ENCODE peak calls at places on chromosomes 7 and 10, in seven cellular contexts. One of them, this sample, is unnamed.
A peak's percentile ranks its signal among the peaks of the same experiment; 100 is the strongest.

GRCh38 chr7:157634401-157635147 is 297.8 kb downstream of the DNAJB6 start:
- DNase-seq in fibroblast of lung: no peak
- DNase-seq in fibroblast of the conjunctiva: no peak
- DNase-seq in activated T-helper 1 cell treated with anti-CD3 and anti-CD28 coated beads, Interleukin-2, amount 50 U/mL, for 16 hours: no peak
- DNase-seq in mesendoderm: no peak
- DNase-seq in anterior cingulate cortex: no peak
- DNase-seq in HFFc6: no peak
- DNase-seq in this sample: no peak

GRCh38 chr7:19991936-19992335 is 218.5 kb upstream of the TMEM196 start:
- DNase-seq in anterior cingulate cortex: no peak
- DNase-seq in fibroblast of the conjunctiva: no peak
- DNase-seq in fibroblast of lung: no peak
- DNase-seq in activated T-helper 1 cell treated with anti-CD3 and anti-CD28 coated beads, Interleukin-2, amount 50 U/mL, for 16 hours: no peak
- DNase-seq in mesendoderm: peak; percentile 21
- DNase-seq in HFFc6: no peak
- DNase-seq in this sample: no peak

GRCh38 chr10:70668454-70668970 is 3.8 kb upstream of the ADAMTS14 start:
- DNase-seq in anterior cingulate cortex: no peak
- DNase-seq in HFFc6: peak; percentile 31
- DNase-seq in fibroblast of the conjunctiva: no peak
- DNase-seq in fibroblast of lung: no peak
- DNase-seq in activated T-helper 1 cell treated with anti-CD3 and anti-CD28 coated beads, Interleukin-2, amount 50 U/mL, for 16 hours: no peak
- DNase-seq in mesendoderm: no peak
- DNase-seq in this sample: no peak

GRCh38 chr7:24812313-24812945 is 55.2 kb upstream of the GSDME start:
- DNase-seq in fibroblast of lung: peak; percentile 50
- DNase-seq in mesendoderm: peak; percentile 32
- DNase-seq in anterior cingulate cortex: peak; percentile 7
- DNase-seq in fibroblast of the conjunctiva: no peak
- DNase-seq in activated T-helper 1 cell treated with anti-CD3 and anti-CD28 coated beads, Interleukin-2, amount 50 U/mL, for 16 hours: no peak
- DNase-seq in HFFc6: no peak
- DNase-seq in this sample: no peak

GRCh38 chr7:2616387-2616966 is 15.3 kb upstream of the TTYH3 start:
- DNase-seq in HFFc6: no peak
- DNase-seq in fibroblast of lung: no peak
- DNase-seq in activated T-helper 1 cell treated with anti-CD3 and anti-CD28 coated beads, Interleukin-2, amount 50 U/mL, for 16 hours: no peak
- DNase-seq in fibroblast of the conjunctiva: no peak
- DNase-seq in mesendoderm: no peak
- DNase-seq in anterior cingulate cortex: no peak
- DNase-seq in this sample: no peak

GRCh38 chr7:50393547-50394252 is 56.5 kb downstream of the FIGNL1 start:
- DNase-seq in HFFc6: no peak
- DNase-seq in activated T-helper 1 cell treated with anti-CD3 and anti-CD28 coated beads, Interleukin-2, amount 50 U/mL, for 16 hours: no peak
- DNase-seq in fibroblast of the conjunctiva: no peak
- DNase-seq in mesendoderm: no peak
- DNase-seq in anterior cingulate cortex: no peak
- DNase-seq in fibroblast of lung: no peak
- DNase-seq in this sample: peak; percentile 68

GRCh38 chr7:33108931-33109757 is at the start of gene RP9:
- DNase-seq in fibroblast of the conjunctiva: peak; percentile 10
- DNase-seq in anterior cingulate cortex: peak; percentile 32
- DNase-seq in HFFc6: peak; percentile 7
- DNase-seq in mesendoderm: peak; percentile 91
- DNase-seq in fibroblast of lung: peak; percentile 45
- DNase-seq in activated T-helper 1 cell treated with anti-CD3 and anti-CD28 coated beads, Interleukin-2, amount 50 U/mL, for 16 hours: peak; percentile 53
- DNase-seq in this sample: peak; percentile 72

GRCh38 chr7:99184468-99185225 is 23.3 kb downstream of the KPNA7 start:
- DNase-seq in anterior cingulate cortex: no peak
- DNase-seq in activated T-helper 1 cell treated with anti-CD3 and anti-CD28 coated beads, Interleukin-2, amount 50 U/mL, for 16 hours: no peak
- DNase-seq in fibroblast of lung: no peak
- DNase-seq in HFFc6: no peak
- DNase-seq in mesendoderm: peak; percentile 36
- DNase-seq in fibroblast of the conjunctiva: no peak
- DNase-seq in this sample: no peak

GRCh38 chr10:86647773-86648705 is 6.3 kb upstream of the OPN4 start:
- DNase-seq in fibroblast of the conjunctiva: no peak
- DNase-seq in activated T-helper 1 cell treated with anti-CD3 and anti-CD28 coated beads, Interleukin-2, amount 50 U/mL, for 16 hours: no peak
- DNase-seq in mesendoderm: no peak
- DNase-seq in anterior cingulate cortex: no peak
- DNase-seq in fibroblast of lung: no peak
- DNase-seq in HFFc6: peak; percentile 90
- DNase-seq in this sample: no peak

GRCh38 chr7:377069-378040 is 87.4 kb downstream of the FOXL3 start:
- DNase-seq in anterior cingulate cortex: no peak
- DNase-seq in fibroblast of lung: no peak
- DNase-seq in activated T-helper 1 cell treated with anti-CD3 and anti-CD28 coated beads, Interleukin-2, amount 50 U/mL, for 16 hours: peak; percentile 3
- DNase-seq in mesendoderm: no peak
- DNase-seq in fibroblast of the conjunctiva: no peak
- DNase-seq in HFFc6: no peak
- DNase-seq in this sample: no peak

GRCh38 chr7:20329389-20330175 is 1.1 kb upstream of the ITGB8 start:
- DNase-seq in fibroblast of the conjunctiva: peak; percentile 23
- DNase-seq in anterior cingulate cortex: peak; percentile 70
- DNase-seq in HFFc6: peak; percentile 39
- DNase-seq in fibroblast of lung: peak; percentile 75
- DNase-seq in mesendoderm: peak; percentile 95
- DNase-seq in activated T-helper 1 cell treated with anti-CD3 and anti-CD28 coated beads, Interleukin-2, amount 50 U/mL, for 16 hours: no peak
- DNase-seq in this sample: peak; percentile 46

GRCh38 chr7:142885311-142886230 is at the start of gene TRPV6:
- DNase-seq in mesendoderm: peak; percentile 93
- DNase-seq in HFFc6: no peak
- DNase-seq in fibroblast of the conjunctiva: no peak
- DNase-seq in anterior cingulate cortex: no peak
- DNase-seq in activated T-helper 1 cell treated with anti-CD3 and anti-CD28 coated beads, Interleukin-2, amount 50 U/mL, for 16 hours: no peak
- DNase-seq in fibroblast of lung: no peak
- DNase-seq in this sample: no peak

GRCh38 chr10:121240556-121240955 is 357.7 kb downstream of the FGFR2 start:
- DNase-seq in anterior cingulate cortex: no peak
- DNase-seq in fibroblast of the conjunctiva: no peak
- DNase-seq in HFFc6: no peak
- DNase-seq in fibroblast of lung: no peak
- DNase-seq in mesendoderm: no peak
- DNase-seq in activated T-helper 1 cell treated with anti-CD3 and anti-CD28 coated beads, Interleukin-2, amount 50 U/mL, for 16 hours: no peak
- DNase-seq in this sample: no peak

GRCh38 chr10:14839305-14839695 is 1.2 kb downstream of the HSPA14 start:
- DNase-seq in mesendoderm: no peak
- DNase-seq in anterior cingulate cortex: no peak
- DNase-seq in fibroblast of lung: peak; percentile 12
- DNase-seq in fibroblast of the conjunctiva: no peak
- DNase-seq in activated T-helper 1 cell treated with anti-CD3 and anti-CD28 coated beads, Interleukin-2, amount 50 U/mL, for 16 hours: no peak
- DNase-seq in HFFc6: no peak
- DNase-seq in this sample: no peak

GRCh38 chr10:125550362-125550761 is 132.6 kb downstream of the TEX36 start:
- DNase-seq in HFFc6: no peak
- DNase-seq in fibroblast of the conjunctiva: no peak
- DNase-seq in anterior cingulate cortex: no peak
- DNase-seq in mesendoderm: no peak
- DNase-seq in activated T-helper 1 cell treated with anti-CD3 and anti-CD28 coated beads, Interleukin-2, amount 50 U/mL, for 16 hours: no peak
- DNase-seq in fibroblast of lung: no peak
- DNase-seq in this sample: no peak

GRCh38 chr7:105760549-105761447 is 115.6 kb downstream of the ATXN7L1 start:
- DNase-seq in activated T-helper 1 cell treated with anti-CD3 and anti-CD28 coated beads, Interleukin-2, amount 50 U/mL, for 16 hours: no peak
- DNase-seq in HFFc6: peak; percentile 25
- DNase-seq in mesendoderm: no peak
- DNase-seq in anterior cingulate cortex: no peak
- DNase-seq in fibroblast of lung: peak; percentile 44
- DNase-seq in fibroblast of the conjunctiva: no peak
- DNase-seq in this sample: no peak

GRCh38 chr7:137423321-137423720 is 79.8 kb upstream of the PTN start:
- DNase-seq in fibroblast of the conjunctiva: no peak
- DNase-seq in anterior cingulate cortex: no peak
- DNase-seq in fibroblast of lung: peak; percentile 56
- DNase-seq in activated T-helper 1 cell treated with anti-CD3 and anti-CD28 coated beads, Interleukin-2, amount 50 U/mL, for 16 hours: no peak
- DNase-seq in HFFc6: peak; percentile 54
- DNase-seq in mesendoderm: no peak
- DNase-seq in this sample: no peak

GRCh38 chr7:129376076-129376777 is 58.0 kb upstream of the STRIP2 start:
- DNase-seq in HFFc6: peak; percentile 20
- DNase-seq in mesendoderm: peak; percentile 38
- DNase-seq in fibroblast of the conjunctiva: no peak
- DNase-seq in fibroblast of lung: peak; percentile 43
- DNase-seq in activated T-helper 1 cell treated with anti-CD3 and anti-CD28 coated beads, Interleukin-2, amount 50 U/mL, for 16 hours: no peak
- DNase-seq in anterior cingulate cortex: no peak
- DNase-seq in this sample: peak; percentile 4

GRCh38 chr10:5532231-5532605 is 7.5 kb downstream of the CALML3 start:
- DNase-seq in activated T-helper 1 cell treated with anti-CD3 and anti-CD28 coated beads, Interleukin-2, amount 50 U/mL, for 16 hours: no peak
- DNase-seq in fibroblast of lung: no peak
- DNase-seq in fibroblast of the conjunctiva: no peak
- DNase-seq in HFFc6: no peak
- DNase-seq in anterior cingulate cortex: no peak
- DNase-seq in mesendoderm: no peak
- DNase-seq in this sample: no peak

GRCh38 chr7:98810166-98810802 is 59.5 kb downstream of the TMEM130 start:
- DNase-seq in HFFc6: no peak
- DNase-seq in activated T-helper 1 cell treated with anti-CD3 and anti-CD28 coated beads, Interleukin-2, amount 50 U/mL, for 16 hours: no peak
- DNase-seq in anterior cingulate cortex: no peak
- DNase-seq in fibroblast of lung: no peak
- DNase-seq in mesendoderm: no peak
- DNase-seq in fibroblast of the conjunctiva: no peak
- DNase-seq in this sample: no peak

GRCh38 chr10:117362313-117362712 is 12.9 kb downstream of the PDZD8 start:
- DNase-seq in mesendoderm: no peak
- DNase-seq in activated T-helper 1 cell treated with anti-CD3 and anti-CD28 coated beads, Interleukin-2, amount 50 U/mL, for 16 hours: no peak
- DNase-seq in HFFc6: no peak
- DNase-seq in anterior cingulate cortex: no peak
- DNase-seq in fibroblast of lung: no peak
- DNase-seq in fibroblast of the conjunctiva: no peak
- DNase-seq in this sample: no peak

GRCh38 chr7:107167483-107168232 is 1.1 kb upstream of the HBP1 start:
- DNase-seq in fibroblast of lung: peak; percentile 93
- DNase-seq in activated T-helper 1 cell treated with anti-CD3 and anti-CD28 coated beads, Interleukin-2, amount 50 U/mL, for 16 hours: no peak
- DNase-seq in fibroblast of the conjunctiva: peak; percentile 79
- DNase-seq in HFFc6: peak; percentile 86
- DNase-seq in mesendoderm: peak; percentile 88
- DNase-seq in anterior cingulate cortex: peak; percentile 0
- DNase-seq in this sample: no peak

GRCh38 chr7:115763347-115763746 is 267.2 kb downstream of the TFEC start:
- DNase-seq in fibroblast of lung: no peak
- DNase-seq in HFFc6: no peak
- DNase-seq in mesendoderm: peak; percentile 42
- DNase-seq in activated T-helper 1 cell treated with anti-CD3 and anti-CD28 coated beads, Interleukin-2, amount 50 U/mL, for 16 hours: no peak
- DNase-seq in anterior cingulate cortex: no peak
- DNase-seq in fibroblast of the conjunctiva: no peak
- DNase-seq in this sample: no peak

GRCh38 chr10:17456032-17456548 is 1.7 kb upstream of the ST8SIA6 start:
- DNase-seq in mesendoderm: no peak
- DNase-seq in activated T-helper 1 cell treated with anti-CD3 and anti-CD28 coated beads, Interleukin-2, amount 50 U/mL, for 16 hours: no peak
- DNase-seq in fibroblast of the conjunctiva: no peak
- DNase-seq in anterior cingulate cortex: no peak
- DNase-seq in HFFc6: no peak
- DNase-seq in fibroblast of lung: no peak
- DNase-seq in this sample: no peak

GRCh38 chr10:17003151-17003550 is 126.5 kb downstream of the CUBN start:
- DNase-seq in activated T-helper 1 cell treated with anti-CD3 and anti-CD28 coated beads, Interleukin-2, amount 50 U/mL, for 16 hours: peak; percentile 13
- DNase-seq in fibroblast of lung: peak; percentile 85
- DNase-seq in mesendoderm: peak; percentile 93
- DNase-seq in anterior cingulate cortex: no peak
- DNase-seq in fibroblast of the conjunctiva: no peak
- DNase-seq in HFFc6: peak; percentile 86
- DNase-seq in this sample: peak; percentile 14

GRCh38 chr10:86113983-86114382 is 252.6 kb downstream of the GRID1 start:
- DNase-seq in activated T-helper 1 cell treated with anti-CD3 and anti-CD28 coated beads, Interleukin-2, amount 50 U/mL, for 16 hours: no peak
- DNase-seq in fibroblast of the conjunctiva: no peak
- DNase-seq in mesendoderm: no peak
- DNase-seq in fibroblast of lung: no peak
- DNase-seq in HFFc6: no peak
- DNase-seq in anterior cingulate cortex: no peak
- DNase-seq in this sample: no peak

GRCh38 chr10:3881622-3882021 is 96.6 kb upstream of the KLF6 start:
- DNase-seq in HFFc6: no peak
- DNase-seq in activated T-helper 1 cell treated with anti-CD3 and anti-CD28 coated beads, Interleukin-2, amount 50 U/mL, for 16 hours: no peak
- DNase-seq in fibroblast of lung: no peak
- DNase-seq in mesendoderm: no peak
- DNase-seq in anterior cingulate cortex: no peak
- DNase-seq in fibroblast of the conjunctiva: no peak
- DNase-seq in this sample: no peak

GRCh38 chr10:69327463-69328345 is 49.4 kb downstream of the HK1 start:
- DNase-seq in mesendoderm: no peak
- DNase-seq in fibroblast of the conjunctiva: no peak
- DNase-seq in HFFc6: peak; percentile 65
- DNase-seq in fibroblast of lung: peak; percentile 81
- DNase-seq in anterior cingulate cortex: peak; percentile 53
- DNase-seq in activated T-helper 1 cell treated with anti-CD3 and anti-CD28 coated beads, Interleukin-2, amount 50 U/mL, for 16 hours: peak; percentile 15
- DNase-seq in this sample: peak; percentile 48